ENCODE peak calls at places on chromosomes 11 and 22, in four cellular contexts. S, E, V and P are unnamed samples.

GRCh38 chr22:19974935-19975706 is 33.5 kb upstream of the TXNRD2 start:
- DNase-seq in V (peak), E (no peak), S (no peak), P (no peak)

GRCh38 chr11:121024989-121025388 is 1.1 kb downstream of the TBCEL start:
- DNase-seq in S (no peak), E (no peak), V (no peak), P (peak)

GRCh38 chr11:102386376-102386775 is 39.4 kb downstream of the BIRC2 start:
- DNase-seq in E (no peak), V (no peak), S (no peak), P (no peak)

GRCh38 chr11:34585870-34586654 is 34.8 kb upstream of the EHF start:
- DNase-seq in V (peak), E (no peak), S (peak), P (peak)

GRCh38 chr22:25120761-25121212 is 78.9 kb upstream of the CRYBB3 start:
- DNase-seq in S (no peak), V (no peak), E (no peak), P (no peak)

GRCh38 chr11:69205125-69205928 is 49.6 kb downstream of the SMIM38 start:
- DNase-seq in E (no peak), S (no peak), V (no peak), P (no peak)

GRCh38 chr11:48210052-48210451 is 6.6 kb upstream of the OR4B1 start:
- DNase-seq in S (no peak), E (no peak), V (no peak), P (no peak)

GRCh38 chr11:74310857-74311256 is 583 bp downstream of the P4HA3 start:
- DNase-seq in S (no peak), E (no peak), V (no peak), P (no peak)

GRCh38 chr11:64210301-64211020 is 3.9 kb downstream of the FERMT3 start:
- DNase-seq in S (no peak), E (no peak), V (no peak), P (no peak)

GRCh38 chr22:49350441-49351121 is 477.1 kb downstream of the BRD1 start:
- DNase-seq in S (peak), V (peak), E (no peak), P (no peak)

GRCh38 chr11:109173504-109173903 is 248.5 kb upstream of the C11orf87 start:
- DNase-seq in V (no peak), E (no peak), S (no peak), P (no peak)

GRCh38 chr11:85269109-85269508 is 358.0 kb downstream of the DLG2 start:
- DNase-seq in E (no peak), V (no peak), S (no peak), P (no peak)

GRCh38 chr11:71489311-71490043 is 36.5 kb downstream of the NADSYN1 start:
- DNase-seq in V (peak), E (peak), S (no peak), P (peak)

GRCh38 chr22:24693359-24693758 is 81.2 kb downstream of the PIWIL3 start:
- DNase-seq in E (no peak), V (no peak), S (no peak), P (no peak)

GRCh38 chr11:17907046-17907445 is 105.8 kb downstream of the SERGEF start:
- DNase-seq in S (no peak), E (no peak), V (no peak), P (no peak)

GRCh38 chr22:36383110-36383581 is 4.6 kb downstream of the MYH9 start:
- DNase-seq in E (peak), S (peak), V (peak), P (peak)

GRCh38 chr22:17035246-17035645 is 27.2 kb upstream of the GAB4 start:
- DNase-seq in V (no peak), E (no peak), S (no peak), P (no peak)

GRCh38 chr11:105829084-105829483 is 193.0 kb downstream of the MSANTD4 start:
- DNase-seq in E (no peak), V (no peak), S (peak), P (no peak)

GRCh38 chr11:45087761-45088160 is 58.7 kb upstream of the PRDM11 start:
- DNase-seq in S (no peak), E (no peak), V (no peak), P (no peak)

GRCh38 chr22:25840162-25840561 is 98.2 kb downstream of the MYO18B start:
- DNase-seq in S (no peak), E (no peak), V (no peak), P (peak)

GRCh38 chr11:12008790-12009616 is 577 bp upstream of the DKK3 start:
- DNase-seq in S (no peak), V (peak), E (no peak), P (no peak)

GRCh38 chr22:20177217-20177911 is 26.5 kb upstream of the CCDC188 start:
- DNase-seq in E (no peak), V (no peak), S (no peak), P (no peak)

GRCh38 chr11:125123947-125124633 is 12.7 kb upstream of the TMEM218 start:
- DNase-seq in V (peak), E (peak), S (peak), P (peak)

GRCh38 chr11:111170761-111171379 is 74.7 kb upstream of the POU2AF2 start:
- DNase-seq in S (no peak), V (no peak), E (no peak), P (no peak)

GRCh38 chr22:50696251-50696798 is 23.7 kb downstream of the SHANK3 start:
- DNase-seq in E (no peak), V (no peak), S (no peak), P (no peak)

GRCh38 chr11:120248551-120249278 is 8.8 kb downstream of the POU2F3 start:
- DNase-seq in S (no peak), E (no peak), V (peak), P (peak)

GRCh38 chr22:17369553-17370035 is 334 bp downstream of the CECR2 start:
- DNase-seq in S (no peak), E (peak), V (no peak), P (no peak)

GRCh38 chr11:978073-978720 is 52.5 kb downstream of the AP2A2 start:
- DNase-seq in V (no peak), E (no peak), S (no peak), P (no peak)

GRCh38 chr22:45816771-45817170 is 145.1 kb downstream of the ATXN10 start:
- DNase-seq in S (no peak), E (no peak), V (no peak), P (no peak)

GRCh38 chr22:39522567-39523300 is 2.4 kb downstream of the ATF4 start:
- DNase-seq in S (peak), E (no peak), V (no peak), P (peak)